ENCODE peak calls at places on chromosomes 11 and 22, in six cellular contexts. K is body of pancreas, A is bronchial epithelial cell, J is omental fat pad, R is right atrium auricular region, P is RWPE2. F is an unnamed sample.

GRCh38 chr11:119029340-119030028 is 1.2 kb downstream of the SLC37A4 start:
- DNase-seq in K (peak), A (no peak), J (no peak), R (no peak), P (no peak), F (no peak)

GRCh38 chr11:67996622-67997459 is 7.1 kb downstream of the UNC93B1 start:
- DNase-seq in K (peak), A (no peak), J (no peak), R (no peak), P (peak), F (no peak)

GRCh38 chr11:70551323-70552166 is 153.2 kb downstream of the CTTN start:
- DNase-seq in K (no peak), A (no peak), J (no peak), R (no peak), P (no peak), F (no peak)

GRCh38 chr11:8018742-8019631 is 31.9 kb downstream of the EIF3F start:
- DNase-seq in K (peak), A (peak), J (peak), R (peak), P (no peak), F (no peak)

GRCh38 chr11:33475999-33476398 is 218.8 kb downstream of the HIPK3 start:
- DNase-seq in K (peak), A (peak), J (no peak), R (no peak), P (no peak), F (no peak)

GRCh38 chr22:42300286-42301071 is 30.0 kb upstream of the TCF20 start:
- DNase-seq in K (no peak), A (peak), J (no peak), R (no peak), P (peak), F (peak)

GRCh38 chr11:2864890-2865289 is 20.7 kb downstream of the CDKN1C start:
- DNase-seq in K (no peak), A (no peak), J (no peak), R (no peak), P (no peak), F (no peak)

GRCh38 chr11:102447193-102447592 is 5.4 kb downstream of the TMEM123 start:
- DNase-seq in K (no peak), A (no peak), J (no peak), R (no peak), P (no peak), F (no peak)

GRCh38 chr22:26462971-26463661 is 20.5 kb downstream of the HPS4 start:
- DNase-seq in K (no peak), A (peak), J (no peak), R (no peak), P (no peak), F (no peak)

GRCh38 chr11:117823294-117823940 is 1.1 kb downstream of the FXYD2 start:
- DNase-seq in K (peak), A (no peak), J (peak), R (no peak), P (peak), F (no peak)
- TF ChIP-seq CTCF in K (peak), A (peak), J (no peak), R (no peak), P (no peak), F (peak)

DNA sequence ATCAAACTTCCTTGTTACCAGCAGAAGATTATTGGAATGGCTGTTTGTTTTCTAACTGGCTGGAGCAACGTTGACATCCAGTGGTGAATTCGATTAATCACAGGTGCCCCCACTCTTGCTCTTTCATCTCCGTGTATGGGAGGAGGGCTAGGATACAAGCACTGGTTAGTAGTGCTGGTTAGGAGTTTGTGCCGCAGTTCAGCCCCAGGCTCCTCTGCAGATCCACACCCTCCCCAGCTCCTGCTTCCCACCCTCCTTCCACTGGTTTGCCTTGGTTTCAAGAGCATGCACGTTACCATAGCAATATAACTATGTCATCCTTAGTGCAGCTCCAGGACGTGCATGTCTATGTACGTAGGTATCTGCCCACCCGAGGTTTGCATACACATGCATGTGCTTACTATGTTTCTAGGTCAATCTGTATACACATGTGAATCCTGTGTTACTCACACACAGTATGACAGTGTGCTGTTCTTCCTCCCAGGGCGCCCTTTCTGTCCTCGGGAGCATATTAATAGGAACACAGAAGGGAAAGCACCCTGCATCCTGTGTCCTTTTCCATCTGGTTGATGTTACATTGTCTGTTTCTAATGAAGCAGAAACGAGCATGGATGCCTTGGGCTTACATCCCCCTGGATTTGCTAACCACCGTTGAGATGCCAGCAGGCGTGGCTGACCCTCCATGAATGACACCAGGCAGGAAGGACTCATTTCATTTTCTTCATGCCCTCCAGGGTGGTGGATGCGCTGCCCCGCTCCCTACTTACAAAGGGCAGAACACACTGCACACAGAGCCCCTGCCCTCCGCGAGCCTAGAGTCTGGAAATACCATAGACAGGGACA is 539.2 kb downstream of the OPCML start:
- DNase-seq in K (no peak), A (no peak), J (no peak), R (no peak), P (no peak), F (no peak)
- TF ChIP-seq CTCF in K (no peak), A (no peak), J (no peak), R (no peak), P (peak), F (no peak)

GRCh38 chr11:76293189-76293631 is 86.9 kb upstream of the WNT11 start:
- DNase-seq in K (no peak), A (no peak), J (no peak), R (no peak), P (no peak), F (peak)

GRCh38 chr11:76288166-76288978 is 82.1 kb upstream of the WNT11 start:
- DNase-seq in K (no peak), A (no peak), J (no peak), R (no peak), P (no peak), F (no peak)

GRCh38 chr11:76292583-76293188 is 86.4 kb upstream of the WNT11 start:
- DNase-seq in K (no peak), A (no peak), J (no peak), R (no peak), P (no peak), F (no peak)

GRCh38 chr11:76287227-76287626 is 80.9 kb upstream of the WNT11 start:
- DNase-seq in K (no peak), A (no peak), J (no peak), R (no peak), P (no peak), F (no peak)

DNA sequence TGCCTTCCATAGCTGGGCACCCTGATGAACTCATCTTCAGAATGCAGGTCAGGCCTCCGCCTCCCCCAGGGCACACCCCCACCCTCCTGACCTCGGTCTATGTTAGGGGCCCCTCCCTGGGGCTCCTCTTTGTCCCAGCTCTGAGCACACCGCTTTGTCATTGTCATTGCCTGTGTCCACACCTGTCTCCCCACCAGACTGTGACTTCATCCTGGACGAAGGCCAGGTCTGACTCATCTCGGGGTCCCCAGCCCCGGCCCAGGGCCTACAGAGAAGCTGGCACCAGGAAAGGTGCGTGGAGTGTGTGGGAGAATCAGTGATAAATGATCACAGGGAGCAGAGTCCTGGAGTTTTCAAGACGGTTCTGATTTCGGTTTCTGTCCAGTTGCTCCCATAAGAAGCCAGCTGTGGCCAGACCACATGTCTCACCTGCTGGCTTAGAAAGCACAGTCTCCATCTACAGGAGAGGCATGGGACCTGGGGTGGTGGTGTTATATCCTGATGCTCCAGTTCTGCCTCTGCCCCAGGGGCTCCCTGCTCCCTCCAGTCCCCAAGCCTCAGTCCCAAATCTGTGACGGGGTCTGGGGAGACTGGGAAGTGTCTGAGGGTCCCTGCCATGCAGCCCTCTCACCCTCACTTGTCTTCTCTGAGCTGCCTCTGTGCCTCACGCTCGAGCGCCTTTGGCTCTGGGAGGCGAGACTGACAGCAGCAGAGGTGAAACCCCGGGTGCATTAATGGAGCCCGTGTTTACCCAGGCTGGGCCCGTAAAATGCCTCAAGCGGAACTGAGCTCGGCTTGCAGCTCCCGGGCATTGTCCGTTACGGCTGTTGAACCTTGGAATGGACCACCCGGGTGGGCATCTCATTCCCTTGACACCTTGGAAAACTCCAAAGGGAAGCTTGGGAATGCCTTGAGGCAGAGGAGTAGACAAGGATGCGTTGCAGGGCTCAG is 85.5 kb upstream of the WNT11 start:
- DNase-seq in K (no peak), A (no peak), J (no peak), R (no peak), P (no peak), F (no peak)
- TF ChIP-seq CTCF in K (no peak), A (no peak), J (no peak), R (no peak), P (no peak), F (no peak)

DNA sequence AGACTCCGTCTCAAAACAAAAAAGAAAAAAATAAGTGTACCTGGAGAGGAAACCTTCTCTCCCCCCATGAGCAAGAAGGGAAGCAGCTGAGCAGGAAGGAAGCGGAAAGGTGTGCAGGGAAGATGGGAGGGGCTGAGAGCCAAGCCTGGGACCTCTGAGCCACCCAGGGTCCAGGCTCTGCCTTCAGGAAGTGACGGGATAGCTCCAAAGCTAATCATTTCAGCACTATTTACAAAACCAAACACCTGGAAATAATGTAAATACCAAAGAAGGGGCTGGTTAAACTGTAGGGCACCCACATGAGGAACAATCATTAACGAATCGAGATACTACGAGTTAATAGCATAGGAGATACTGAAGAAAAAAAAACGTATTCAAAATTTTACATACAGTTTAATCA is 27.9 kb downstream of the ARRB1 start:
- DNase-seq in K (peak), A (peak), J (no peak), R (no peak), P (no peak), F (no peak)
- TF ChIP-seq CTCF in K (no peak), A (no peak), J (no peak), R (no peak), P (no peak), F (no peak)

GRCh38 chr22:34105461-34106062 is 185.3 kb upstream of the LARGE1 start:
- DNase-seq in K (peak), A (peak), J (peak), R (peak), P (no peak), F (no peak)
- TF ChIP-seq CTCF in K (peak), A (peak), J (no peak), R (peak), P (peak), F (peak)

F was measured in GM12864.